ENCODE peak calls at places on chromosome 11, in five cellular contexts. Z, W, M, B and C are unnamed samples.

GRCh38 chr11:21615871-21616270 is 577.0 kb upstream of the ANO5 start:
- DNase-seq in M (no peak), W (no peak), Z (no peak), B (no peak), C (no peak)

GRCh38 chr11:67268036-67268683 is 1.9 kb downstream of the GRK2 start:
- DNase-seq in B (no peak), W (no peak), Z (peak), M (no peak), C (no peak)

GRCh38 chr11:42598341-42598740 is 713.5 kb upstream of the API5 start:
- DNase-seq in M (no peak), Z (no peak), B (no peak), W (no peak), C (no peak)

GRCh38 chr11:57335023-57335342 is 709 bp downstream of the SSRP1 start:
- DNase-seq in W (no peak), B (no peak), Z (no peak), M (no peak), C (no peak)

GRCh38 chr11:124884340-124884739 is 13.3 kb downstream of the ROBO4 start:
- DNase-seq in B (no peak), M (no peak), Z (no peak), W (no peak), C (no peak)

GRCh38 chr11:69435161-69435990 is 46.1 kb upstream of the LINC01488 start:
- DNase-seq in B (no peak), W (no peak), M (no peak), Z (no peak), C (no peak)

GRCh38 chr11:58530236-58530635 is 22.3 kb upstream of the OR5B21 start:
- DNase-seq in B (no peak), W (no peak), Z (no peak), M (no peak), C (no peak)

GRCh38 chr11:104366321-104366734 is 202.4 kb upstream of the PDGFD start:
- DNase-seq in Z (no peak), W (no peak), M (no peak), B (no peak), C (no peak)

GRCh38 chr11:19173004-19173689 is 28.6 kb downstream of the CSRP3 start:
- DNase-seq in W (no peak), M (no peak), Z (no peak), B (no peak), C (no peak)

GRCh38 chr11:995752-996420 is 40.6 kb downstream of the MUC6 start:
- DNase-seq in M (no peak), Z (peak), B (no peak), W (no peak), C (peak)

GRCh38 chr11:46611526-46612304 is 5.3 kb downstream of the HARBI1 start:
- DNase-seq in W (no peak), B (no peak), Z (no peak), M (peak), C (no peak)

GRCh38 chr11:100512475-100512874 is 174.6 kb upstream of the ARHGAP42 start:
- DNase-seq in W (no peak), Z (no peak), B (no peak), M (no peak), C (no peak)

GRCh38 chr11:88398372-88399140 is 61.0 kb upstream of the CTSC start:
- DNase-seq in Z (no peak), M (peak), W (peak), B (no peak), C (no peak)

GRCh38 chr11:35178862-35179261 is 39.9 kb downstream of the CD44 start:
- DNase-seq in B (no peak), Z (no peak), M (no peak), W (no peak), C (no peak)

GRCh38 chr11:28346209-28346608 is 238.0 kb downstream of the METTL15 start:
- DNase-seq in Z (no peak), B (no peak), M (no peak), W (no peak), C (no peak)

DNA sequence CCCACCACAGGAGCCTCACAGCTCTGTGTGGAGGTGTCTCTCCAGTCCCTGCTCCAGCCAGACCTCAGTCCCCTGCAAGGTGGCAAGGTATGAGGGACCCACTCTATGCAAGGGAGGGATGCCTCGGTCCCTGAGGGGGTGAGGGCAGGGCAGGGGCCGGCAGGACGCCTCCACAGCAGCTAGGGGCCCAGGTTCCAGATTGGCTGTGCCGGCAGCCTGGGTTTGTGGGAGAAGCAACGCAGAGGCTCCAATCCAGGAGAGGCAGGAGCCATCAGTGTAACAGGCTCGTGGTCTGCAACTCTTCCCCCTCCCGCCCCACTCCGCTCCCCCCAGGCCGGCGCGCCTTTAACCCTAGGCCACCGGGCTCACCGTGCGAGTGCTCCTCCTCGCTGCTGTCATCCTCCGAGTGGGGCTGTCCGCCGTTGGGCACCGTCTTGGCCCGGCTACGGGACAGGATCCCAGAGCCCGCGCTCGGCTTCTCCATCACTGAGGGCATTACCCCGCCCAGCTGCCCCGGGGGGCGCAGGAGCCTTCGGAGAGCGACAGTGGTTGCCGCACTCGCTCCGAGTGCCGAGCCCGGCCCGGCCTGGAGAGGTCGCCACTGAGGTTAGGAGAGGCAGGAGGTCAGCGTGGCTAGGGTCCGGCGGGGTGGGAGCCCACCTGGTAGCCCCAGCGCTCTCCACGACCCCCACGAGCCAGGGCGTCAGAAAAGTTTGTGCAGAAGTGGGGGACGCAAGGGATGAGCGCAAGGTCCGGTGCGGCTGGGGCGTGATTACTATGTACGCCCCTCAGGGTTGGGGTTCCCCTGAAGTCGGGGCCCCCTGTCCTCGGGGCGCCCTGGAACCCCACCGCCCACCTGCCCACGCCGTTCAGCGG is 765 bp downstream of the RCOR2 start:
- DNase-seq in W (no peak), M (peak), B (no peak), Z (no peak), C (peak)
- TF ChIP-seq SRF in W (no peak), M (no peak), B (no peak), Z (no peak), C (no peak)

GRCh38 chr11:115642660-115643059 is 138.4 kb upstream of the CADM1 start:
- DNase-seq in M (no peak), B (no peak), W (no peak), Z (no peak), C (no peak)
- TF ChIP-seq SRF in M (no peak), B (no peak), W (no peak), Z (no peak), C (no peak)

DNA sequence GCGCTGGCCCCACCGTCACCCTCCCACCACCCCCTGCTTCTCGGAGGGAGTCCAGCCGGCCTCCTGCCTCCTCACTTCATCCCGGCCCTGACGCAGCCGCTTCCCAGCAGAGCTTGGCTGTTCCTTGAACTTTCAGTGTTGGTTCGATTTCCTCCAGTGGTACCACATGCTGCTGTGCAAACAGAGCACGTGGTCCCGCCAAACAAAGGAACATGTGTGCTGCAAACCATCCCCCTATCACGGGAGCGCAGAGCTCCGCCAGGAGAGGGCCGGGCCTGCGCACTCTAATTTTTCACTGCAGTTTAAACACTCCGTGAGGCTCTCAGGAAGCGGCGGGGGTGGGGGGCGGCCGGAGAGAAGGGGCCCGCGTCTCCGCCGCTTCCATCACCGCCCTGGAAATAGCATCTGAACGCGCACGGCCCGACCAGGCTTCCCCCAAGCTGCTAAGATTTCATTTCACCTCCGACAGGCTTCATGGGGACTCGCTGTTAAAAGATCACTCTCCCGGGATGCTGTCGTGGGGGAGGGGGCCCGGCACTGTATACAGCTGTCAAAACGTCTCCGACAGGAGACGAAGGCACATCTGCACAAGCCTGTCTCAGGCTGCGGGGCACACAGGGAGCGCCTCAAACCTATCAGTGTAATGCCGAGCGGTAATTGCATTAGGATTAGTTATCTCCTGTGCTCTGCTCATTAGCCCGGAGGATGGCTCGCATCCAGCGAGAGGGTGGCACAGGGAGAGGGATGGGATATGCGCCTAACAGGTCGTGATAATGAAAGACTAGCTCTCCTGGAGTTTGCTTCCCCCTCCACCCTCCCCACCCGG is 269.9 kb upstream of the SORL1-AS1 start:
- DNase-seq in Z (no peak), W (no peak), M (peak), B (peak), C (no peak)
- TF ChIP-seq SRF in Z (no peak), W (no peak), M (no peak), B (no peak), C (no peak)

GRCh38 chr11:16609769-16610168 is 128.7 kb upstream of the C11orf58 start:
- DNase-seq in B (no peak), W (no peak), M (no peak), Z (no peak), C (no peak)

GRCh38 chr11:16610213-16610737 is 128.2 kb upstream of the C11orf58 start:
- DNase-seq in M (no peak), W (no peak), B (no peak), Z (no peak), C (no peak)

GRCh38 chr11:16606784-16607674 is 131.4 kb upstream of the C11orf58 start:
- DNase-seq in W (no peak), Z (no peak), B (no peak), M (no peak), C (peak)

GRCh38 chr11:16605971-16606783 is 132.3 kb upstream of the C11orf58 start:
- DNase-seq in B (peak), W (peak), Z (peak), M (peak), C (peak)

DNA sequence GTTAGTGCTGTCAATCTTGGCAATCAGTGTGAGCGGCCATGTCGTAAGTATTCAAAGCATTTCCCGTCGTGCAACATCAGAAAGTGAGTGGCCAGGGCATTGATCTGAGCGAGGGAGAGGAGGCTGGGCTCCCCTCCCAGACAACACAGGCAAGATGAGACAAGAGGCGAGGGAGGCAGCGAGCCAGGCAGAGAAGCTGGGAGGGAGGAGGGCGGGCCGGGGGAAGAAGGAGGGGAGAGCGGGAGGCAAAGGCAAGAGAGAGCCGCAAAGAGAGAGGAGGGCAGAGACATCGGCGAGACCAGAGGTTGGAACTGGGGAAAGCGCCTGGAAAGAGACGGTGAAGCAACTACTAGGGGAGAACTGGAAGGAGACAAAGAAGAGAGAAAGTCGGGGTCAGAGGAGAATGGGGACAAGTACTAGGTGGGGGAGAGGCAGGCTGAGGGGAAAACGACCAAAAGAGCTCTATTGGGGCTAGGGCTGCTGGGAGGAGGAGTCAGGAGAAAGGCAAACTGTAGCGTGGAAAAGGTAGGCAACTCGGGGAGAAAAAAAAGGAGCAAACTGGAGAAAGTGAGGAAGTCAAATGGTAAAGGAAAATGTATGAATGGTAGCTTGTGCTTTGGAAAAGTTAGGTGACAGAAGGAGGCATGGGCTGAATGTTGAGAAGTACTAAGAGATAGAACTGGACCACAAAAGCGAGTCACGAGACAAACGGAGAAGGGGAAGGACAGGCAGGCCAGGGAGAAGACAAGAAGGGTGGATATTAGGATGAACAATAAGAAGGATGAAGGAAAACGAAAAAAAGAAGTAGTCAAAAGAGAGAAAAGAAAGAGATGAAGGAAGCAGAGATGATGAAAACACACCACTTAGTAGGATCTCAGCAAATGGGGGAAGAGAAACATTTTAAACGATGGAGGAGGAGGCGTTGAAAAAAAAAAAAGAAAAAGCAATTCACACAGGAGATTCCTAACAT is 130.5 kb upstream of the C11orf58 start:
- DNase-seq in B (no peak), M (no peak), Z (no peak), W (no peak), C (peak)
- TF ChIP-seq SRF in B (no peak), M (no peak), Z (no peak), W (no peak), C (no peak)